ENCODE peak calls at places on chromosomes 11 and 22, in seven cellular contexts. G is hypothalamus; Z is stimulated activated CD8-positive, alpha-beta memory T cell treated with anti-CD3 and anti-CD28 coated beads, Interleukin-15, amount 100 ng/mL, for 1 hour; L is stimulated activated naive CD8-positive, alpha-beta T cell treated with anti-CD3 and anti-CD28 coated beads, Interleukin-15, Interleukin-2, amounts not matched to agents 100 U/mL and 50 U/mL, for 24 hours; U is KBM-7; M is stimulated activated CD4-positive, alpha-beta T cell treated with anti-CD3 and anti-CD28 coated beads, TNF-alpha, amount 100 ng/mL, for 24 hours; H is AG20443. T is an unnamed sample.

GRCh38 chr11:120801801-120802689 is 221.9 kb upstream of the TBCEL start:
- DNase-seq in G (peak), Z (peak), L (peak), U (peak), M (peak), H (peak), T (peak)

GRCh38 chr11:1529286-1529685 is 42.7 kb upstream of the MOB2 start:
- DNase-seq in G (no peak), Z (no peak), L (no peak), U (no peak), M (no peak), H (no peak), T (no peak)

GRCh38 chr11:69840371-69841169 is 21.4 kb upstream of the FGF3 start:
- DNase-seq in G (no peak), Z (no peak), L (no peak), U (no peak), M (no peak), H (peak), T (peak)

GRCh38 chr11:66541892-66542291 is 4.0 kb downstream of the ZDHHC24 start:
- DNase-seq in G (no peak), Z (no peak), L (no peak), U (no peak), M (no peak), H (no peak), T (no peak)

GRCh38 chr11:119389611-119390254 is 8.2 kb upstream of the USP2 start:
- DNase-seq in G (no peak), Z (no peak), L (peak), U (peak), M (no peak), H (peak), T (peak)

GRCh38 chr11:58024601-58025091 is 965 bp downstream of the OR9Q1 start:
- DNase-seq in G (no peak), Z (no peak), L (no peak), U (no peak), M (no peak), H (peak), T (no peak)

GRCh38 chr11:6587360-6587953 is 16.0 kb downstream of the RRP8 start:
- DNase-seq in G (peak), Z (no peak), L (no peak), U (no peak), M (no peak), H (no peak), T (no peak)

GRCh38 chr11:76638267-76639197 is 32.0 kb downstream of the LRRC32 start:
- DNase-seq in G (no peak), Z (no peak), L (no peak), U (no peak), M (no peak), H (no peak), T (no peak)

GRCh38 chr11:92886243-92886905 is 83.1 kb upstream of the MTNR1B start:
- DNase-seq in G (peak), Z (no peak), L (peak), U (peak), M (no peak), H (peak), T (no peak)

GRCh38 chr22:32444068-32444467 is 20.2 kb downstream of the BPIFC start:
- DNase-seq in G (no peak), Z (no peak), L (no peak), U (peak), M (no peak), H (no peak), T (peak)

GRCh38 chr11:72441647-72442267 is 7.4 kb upstream of the CLPB start:
- DNase-seq in G (no peak), Z (no peak), L (no peak), U (peak), M (no peak), H (no peak), T (no peak)

GRCh38 chr22:31083377-31083768 is 2.3 kb downstream of the SMTN start:
- DNase-seq in G (no peak), Z (no peak), L (no peak), U (no peak), M (no peak), H (no peak), T (no peak)

GRCh38 chr22:50530280-50530856 is 556 bp upstream of the TYMP start:
- DNase-seq in G (no peak), Z (no peak), L (peak), U (no peak), M (peak), H (peak), T (peak)

GRCh38 chr11:69319255-69320106 is 25.5 kb downstream of the MYEOV start:
- DNase-seq in G (no peak), Z (no peak), L (no peak), U (no peak), M (no peak), H (no peak), T (no peak)

GRCh38 chr11:70225629-70226582 is 22.8 kb downstream of the FADD start:
- DNase-seq in G (peak), Z (no peak), L (no peak), U (no peak), M (no peak), H (no peak), T (no peak)

GRCh38 chr22:46238541-46238940 is 11.6 kb downstream of the CDPF1 start:
- DNase-seq in G (peak), Z (no peak), L (no peak), U (no peak), M (no peak), H (no peak), T (no peak)

GRCh38 chr22:23534851-23535717 is 45.0 kb downstream of the IGLL1 start:
- DNase-seq in G (no peak), Z (no peak), L (no peak), U (no peak), M (no peak), H (no peak), T (peak)

GRCh38 chr22:22246706-22247105 is 2.1 kb downstream of the VPREB1 start:
- DNase-seq in G (no peak), Z (no peak), L (no peak), U (no peak), M (no peak), H (no peak), T (no peak)

GRCh38 chr11:76512851-76513653 is 68.2 kb downstream of the EMSY start:
- DNase-seq in G (no peak), Z (no peak), L (no peak), U (peak), M (no peak), H (peak), T (no peak)

GRCh38 chr22:30423296-30423958 is 2.1 kb upstream of the MTFP1 start:
- DNase-seq in G (no peak), Z (no peak), L (peak), U (no peak), M (peak), H (no peak), T (no peak)

GRCh38 chr22:39374801-39375200 is 24.8 kb upstream of the TAB1 start:
- DNase-seq in G (no peak), Z (no peak), L (no peak), U (no peak), M (no peak), H (no peak), T (no peak)

GRCh38 chr22:47014636-47014930 is 252.1 kb downstream of the TBC1D22A start:
- DNase-seq in G (no peak), Z (no peak), L (no peak), U (no peak), M (no peak), H (no peak), T (no peak)

GRCh38 chr11:100756556-100756955 is 69.5 kb downstream of the ARHGAP42 start:
- DNase-seq in G (no peak), Z (no peak), L (no peak), U (no peak), M (no peak), H (no peak), T (no peak)

GRCh38 chr11:76166314-76166713 is 40.0 kb downstream of the WNT11 start:
- DNase-seq in G (no peak), Z (no peak), L (peak), U (no peak), M (peak), H (no peak), T (no peak)

GRCh38 chr22:19059481-19060278 is 62.5 kb downstream of the DGCR2 start:
- DNase-seq in G (no peak), Z (no peak), L (no peak), U (no peak), M (no peak), H (no peak), T (no peak)

GRCh38 chr11:9862981-9863380 is 199.1 kb downstream of the SWAP70 start:
- DNase-seq in G (no peak), Z (no peak), L (no peak), U (peak), M (no peak), H (no peak), T (no peak)

GRCh38 chr11:123408619-123409455 is 21.2 kb upstream of the GRAMD1B start:
- DNase-seq in G (no peak), Z (no peak), L (no peak), U (no peak), M (no peak), H (no peak), T (no peak)

GRCh38 chr22:17102297-17102667 is 17.5 kb downstream of the IL17RA start:
- DNase-seq in G (no peak), Z (no peak), L (no peak), U (peak), M (no peak), H (no peak), T (no peak)

GRCh38 chr11:118592616-118593367 is 14.6 kb upstream of the PHLDB1 start:
- DNase-seq in G (peak), Z (no peak), L (no peak), U (no peak), M (no peak), H (peak), T (no peak)

GRCh38 chr22:30572840-30573593 is 1.4 kb downstream of the GAL3ST1 start:
- DNase-seq in G (peak), Z (no peak), L (no peak), U (no peak), M (no peak), H (no peak), T (no peak)

T was measured in B cell.